ENCODE peak calls at places on chromosomes 6 and 20, in eight cellular contexts. L is CD4-positive, alpha-beta T cell; G is sigmoid colon; U is brain microvascular endothelial cell; K is HFFc6; J is CD8-positive, alpha-beta T cell; O is mammary epithelial cell; R is GM06990. I is an unnamed sample.

GRCh38 chr20:17624070-17624469 is 54.2 kb downstream of the DSTN start:
- DNase-seq in L (no peak), G (peak; percentile 27), U (no peak), K (no peak), J (no peak), O (no peak), R (no peak), I (no peak)

GRCh38 chr6:104884867-104885517 is 25.3 kb upstream of the HACE1 start:
- DNase-seq in L (no peak), G (no peak), U (no peak), K (no peak), J (no peak), O (no peak), R (no peak), I (no peak)

GRCh38 chr6:167402195-167402686 is 77.4 kb downstream of the TTLL2 start:
- DNase-seq in L (no peak), G (no peak), U (no peak), K (no peak), J (no peak), O (no peak), R (no peak), I (peak; percentile 54)

GRCh38 chr6:73937805-73938204 is 241.8 kb downstream of the CD109 start:
- DNase-seq in L (no peak), G (no peak), U (no peak), K (no peak), J (no peak), O (no peak), R (no peak), I (no peak)

GRCh38 chr6:131923356-131923755 is 27.8 kb downstream of the CCN2 start:
- DNase-seq in L (no peak), G (peak; percentile 70), U (peak; percentile 37), K (peak; percentile 42), J (no peak), O (peak; percentile 53), R (no peak), I (no peak)

GRCh38 chr20:14413835-14414234 is 76.4 kb upstream of the FLRT3 start:
- DNase-seq in L (no peak), G (no peak), U (no peak), K (no peak), J (no peak), O (no peak), R (no peak), I (no peak)

GRCh38 chr6:42449917-42450313 is 1.8 kb downstream of the TRERF1 start:
- DNase-seq in L (no peak), G (no peak), U (no peak), K (peak; percentile 17), J (no peak), O (no peak), R (no peak), I (no peak)

GRCh38 chr20:48066851-48067250 is 281.6 kb upstream of the SULF2 start:
- DNase-seq in L (no peak), G (no peak), U (no peak), K (no peak), J (no peak), O (no peak), R (no peak), I (no peak)

GRCh38 chr6:160238786-160239751 is 19.6 kb downstream of the SLC22A2 start:
- DNase-seq in L (no peak), G (no peak), U (no peak), K (no peak), J (no peak), O (peak; percentile 53), R (no peak), I (no peak)

GRCh38 chr20:35059612-35060011 is 33.0 kb downstream of the TRPC4AP start:
- DNase-seq in L (no peak), G (no peak), U (no peak), K (no peak), J (no peak), O (no peak), R (no peak), I (no peak)

GRCh38 chr20:35062478-35062877 is 30.1 kb downstream of the TRPC4AP start:
- DNase-seq in L (no peak), G (no peak), U (no peak), K (no peak), J (no peak), O (no peak), R (no peak), I (no peak)

GRCh38 chr20:35058184-35058583 is 34.4 kb downstream of the TRPC4AP start:
- DNase-seq in L (no peak), G (no peak), U (no peak), K (no peak), J (no peak), O (no peak), R (no peak), I (no peak)

GRCh38 chr20:35060168-35060567 is 32.4 kb downstream of the TRPC4AP start:
- DNase-seq in L (no peak), G (no peak), U (no peak), K (no peak), J (no peak), O (no peak), R (no peak), I (no peak)

GRCh38 chr20:35059110-35059509 is 33.5 kb downstream of the TRPC4AP start:
- DNase-seq in L (no peak), G (no peak), U (no peak), K (no peak), J (no peak), O (no peak), R (no peak), I (no peak)
- TF ChIP-seq CTCF in L (no peak), G (no peak), U (no peak), K (no peak), J (no peak), O (no peak), R (no peak), I (no peak)

GRCh38 chr20:25007491-25008305 is 15.1 kb upstream of the APMAP start:
- DNase-seq in L (no peak), G (peak; percentile 56), U (no peak), K (no peak), J (no peak), O (no peak), R (no peak), I (peak; percentile 59)
- TF ChIP-seq CTCF in L (no peak), G (no peak), U (no peak), K (no peak), J (no peak), O (no peak), R (no peak), I (no peak)

DNA sequence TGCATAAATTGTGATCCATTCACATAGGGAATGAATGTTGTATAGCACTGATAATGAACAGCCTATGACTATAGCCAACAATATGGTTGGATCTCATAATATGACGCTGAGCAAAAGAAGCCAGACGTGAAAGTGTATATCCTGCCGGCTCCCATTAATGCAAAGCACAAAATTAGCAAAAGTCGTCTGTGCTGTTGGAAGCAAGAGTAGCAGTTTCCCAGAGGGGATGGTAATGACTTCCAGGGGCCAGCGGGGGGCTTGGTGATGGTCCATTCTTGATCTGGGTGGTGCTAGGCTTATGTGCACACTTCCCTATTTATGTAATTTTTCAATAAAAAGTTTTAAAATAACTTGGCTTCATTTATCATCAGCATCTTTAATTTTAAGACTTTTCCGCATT is 1.0 kb upstream of the TAGAP start:
- DNase-seq in L (no peak), G (no peak), U (no peak), K (no peak), J (no peak), O (no peak), R (no peak), I (peak; percentile 20)
- TF ChIP-seq CTCF in L (no peak), G (no peak), U (no peak), K (no peak), J (no peak), O (no peak), R (no peak), I (no peak)

GRCh38 chr6:31729515-31729978 is 448 bp upstream of the DDAH2 start:
- DNase-seq in L (peak; percentile 69), G (peak; percentile 97), U (peak; percentile 83), K (peak; percentile 85), J (peak; percentile 84), O (peak; percentile 80), R (peak; percentile 81), I (peak; percentile 88)
- TF ChIP-seq CTCF in L (peak; percentile 89), G (no peak), U (no peak), K (peak; percentile 75), J (peak; percentile 91), O (no peak), R (no peak), I (peak; percentile 78)

DNA sequence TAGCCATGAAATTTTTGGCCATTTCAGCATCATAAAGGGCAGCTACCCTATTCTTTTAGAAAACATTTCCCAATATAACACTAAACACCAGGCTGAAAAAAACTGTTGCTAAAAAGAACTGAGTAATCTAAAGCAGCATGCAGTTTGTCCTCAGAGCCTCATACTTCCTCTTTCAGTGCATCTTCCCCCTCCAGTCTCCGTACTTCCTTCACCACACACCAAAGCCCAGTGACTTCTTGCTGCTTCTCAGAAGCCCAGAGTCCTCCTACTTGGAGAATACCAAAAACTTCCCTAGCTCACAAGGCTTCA is 5.7 kb upstream of the IFNGR1 start:
- DNase-seq in L (no peak), G (no peak), U (no peak), K (no peak), J (no peak), O (no peak), R (peak; percentile 49), I (no peak)
- TF ChIP-seq CTCF in L (no peak), G (no peak), U (no peak), K (no peak), J (no peak), O (no peak), R (no peak), I (no peak)

DNA sequence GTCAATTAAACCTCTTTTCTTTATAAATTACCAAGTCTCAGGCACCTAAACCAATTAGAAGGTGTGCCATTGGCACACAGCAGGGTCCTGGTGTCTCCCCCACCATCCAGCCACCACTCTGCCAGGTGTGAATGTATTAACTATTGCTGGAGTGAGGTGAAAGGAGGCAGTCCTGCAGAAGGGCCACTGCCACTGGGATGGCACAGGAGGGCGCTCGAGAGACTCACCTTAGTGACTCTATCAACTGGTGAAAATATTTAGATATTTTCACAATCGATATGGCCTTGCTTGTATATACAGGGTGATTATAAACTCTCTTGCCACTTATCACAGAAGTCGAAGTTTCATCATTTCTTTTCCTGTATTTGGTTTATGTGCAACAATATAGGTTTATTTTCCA is 145.6 kb upstream of the ESR1 start:
- DNase-seq in L (no peak), G (no peak), U (no peak), K (no peak), J (no peak), O (no peak), R (no peak), I (no peak)
- TF ChIP-seq CTCF in L (no peak), G (no peak), U (peak; percentile 48), K (peak; percentile 51), J (no peak), O (peak; percentile 40), R (peak; percentile 50), I (peak; percentile 39)

I was measured in type B pancreatic cell.